ENCODE peak calls at places on chromosomes 3 and 15, in ten cellular contexts. C is tibial nerve, R is colonic mucosa, A is pancreas, T is AG10803, P is coronary artery, U is upper lobe of right lung, O is progenitor cell of endocrine pancreas, X is AG09319, V is adrenal gland. B is an unnamed sample.

GRCh38 chr3:67093315-67093714 is 95.2 kb downstream of the KBTBD8 start:
- DNase-seq in U (no peak), C (no peak), R (no peak), P (no peak), O (no peak), X (no peak), A (no peak), T (peak), V (no peak), B (no peak)

GRCh38 chr3:193830791-193831191 is 237.8 kb downstream of the OPA1 start:
- DNase-seq in C (no peak), O (no peak), R (no peak), U (no peak), T (no peak), P (no peak), X (no peak), A (no peak), V (no peak), B (no peak)

GRCh38 chr3:25288416-25288815 is 139.6 kb upstream of the RARB start:
- DNase-seq in C (no peak), A (no peak), V (no peak), O (no peak), U (no peak), P (no peak), R (no peak), T (no peak), X (no peak), B (no peak)

GRCh38 chr3:14479591-14479990 is 60.6 kb downstream of the GRIP2 start:
- DNase-seq in T (no peak), A (no peak), R (no peak), O (no peak), P (no peak), X (no peak), V (no peak), C (no peak), U (no peak), B (no peak)

GRCh38 chr3:47912006-47912504 is 104.2 kb downstream of the MAP4 start:
- DNase-seq in C (no peak), R (no peak), T (no peak), A (no peak), U (no peak), X (no peak), V (no peak), P (no peak), O (no peak), B (no peak)

GRCh38 chr15:65979316-65979715 is 110.0 kb downstream of the RAB11A start:
- DNase-seq in O (no peak), R (no peak), X (no peak), P (no peak), V (peak), U (no peak), A (no peak), T (no peak), C (no peak), B (no peak)

GRCh38 chr15:25792128-25792527 is 71.0 kb downstream of the ATP10A start:
- DNase-seq in R (peak), P (peak), X (no peak), V (no peak), T (no peak), O (no peak), U (peak), A (no peak), C (no peak), B (no peak)

GRCh38 chr3:167821248-167821805 is 85.8 kb downstream of the SERPINI1 start:
- DNase-seq in V (no peak), U (no peak), T (no peak), A (no peak), O (no peak), C (no peak), P (no peak), R (no peak), X (no peak), B (no peak)

GRCh38 chr15:58918239-58918638 is 15.2 kb downstream of the SLTM start:
- DNase-seq in C (no peak), V (no peak), X (no peak), A (no peak), U (no peak), R (no peak), T (no peak), O (no peak), P (no peak), B (peak)

GRCh38 chr3:70554170-70554569 is 241.7 kb upstream of the MDFIC2 start:
- DNase-seq in C (no peak), P (no peak), A (no peak), X (no peak), T (peak), V (no peak), O (no peak), U (no peak), R (no peak), B (no peak)

GRCh38 chr3:70561796-70562195 is 249.4 kb upstream of the MDFIC2 start:
- DNase-seq in A (no peak), C (no peak), O (no peak), T (no peak), X (no peak), V (no peak), R (no peak), P (no peak), U (no peak), B (no peak)

GRCh38 chr3:70550723-70551319 is 238.4 kb upstream of the MDFIC2 start:
- DNase-seq in T (peak), O (peak), U (peak), X (peak), V (peak), A (peak), P (no peak), C (peak), R (peak), B (peak)

GRCh38 chr3:70558955-70559354 is 246.5 kb upstream of the MDFIC2 start:
- DNase-seq in A (no peak), C (no peak), X (no peak), T (no peak), U (no peak), R (no peak), O (no peak), P (no peak), V (no peak), B (no peak)

DNA sequence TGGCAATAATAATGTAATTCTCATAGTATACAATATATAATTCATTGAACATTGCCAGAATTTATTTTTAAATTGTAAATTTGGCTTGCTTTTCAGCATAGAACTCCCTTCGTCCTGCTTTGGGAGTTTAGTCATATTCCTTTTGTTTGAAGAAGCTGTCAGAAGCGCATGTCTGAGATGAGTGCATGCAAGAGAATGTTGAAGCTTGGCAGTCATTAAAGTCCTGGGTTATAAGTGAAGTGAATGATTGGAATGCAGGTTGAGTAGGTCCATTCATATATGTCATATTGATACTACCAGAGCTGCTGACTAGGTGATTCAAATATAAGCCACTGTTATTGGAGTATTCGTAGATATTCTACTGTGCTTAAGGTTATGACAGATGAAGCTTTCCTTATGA is 243.6 kb upstream of the MDFIC2 start:
- DNase-seq in R (no peak), A (no peak), T (no peak), O (no peak), C (no peak), U (no peak), P (no peak), X (no peak), V (no peak), B (no peak)
- TF ChIP-seq CTCF in R (no peak), A (no peak), T (no peak), O (no peak), C (no peak), U (no peak), P (no peak), X (no peak), V (no peak), B (no peak)

GRCh38 chr3:98994128-98994762 is 92.8 kb upstream of the DCBLD2 start:
- DNase-seq in R (no peak), T (peak), V (no peak), P (no peak), X (peak), U (no peak), O (no peak), A (no peak), C (no peak), B (peak)
- TF ChIP-seq CTCF in R (peak), T (peak), V (peak), P (peak), X (peak), U (peak), O (peak), A (peak), C (peak), B (peak)

DNA sequence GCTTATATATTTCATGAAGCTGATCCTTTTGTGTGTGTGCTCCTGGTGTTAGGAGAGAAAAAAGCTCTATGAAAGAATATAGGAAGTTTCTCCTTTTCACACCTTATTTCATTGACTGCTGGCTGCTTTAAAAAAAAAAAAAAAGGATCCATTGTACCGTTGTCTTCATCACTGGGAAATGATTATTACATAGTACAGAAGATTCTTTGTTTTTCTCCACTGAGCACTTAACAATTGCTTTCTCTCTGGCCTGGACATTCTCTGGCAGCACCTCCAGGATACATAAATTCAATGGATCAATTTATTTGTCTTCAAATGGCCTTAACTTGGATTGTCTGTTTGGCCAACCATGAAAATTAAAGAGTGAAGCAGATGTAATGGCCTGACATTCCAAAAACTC is 37.2 kb downstream of the DPH3 start:
- DNase-seq in U (no peak), X (no peak), R (no peak), T (no peak), V (no peak), P (no peak), O (no peak), C (no peak), A (no peak), B (no peak)
- TF ChIP-seq CTCF in U (no peak), X (no peak), R (no peak), T (no peak), V (no peak), P (no peak), O (no peak), C (no peak), A (no peak), B (no peak)

GRCh38 chr15:39886418-39886817 is 33.6 kb downstream of the GPR176 start:
- DNase-seq in X (no peak), P (no peak), U (no peak), C (no peak), A (no peak), R (no peak), O (no peak), T (no peak), V (no peak), B (no peak)

GRCh38 chr15:39888243-39888642 is 31.8 kb downstream of the GPR176 start:
- DNase-seq in C (no peak), O (no peak), A (no peak), R (no peak), U (no peak), T (peak), P (no peak), V (no peak), X (no peak), B (no peak)

GRCh38 chr15:39888809-39889208 is 31.3 kb downstream of the GPR176 start:
- DNase-seq in C (no peak), O (no peak), A (no peak), T (no peak), V (no peak), U (no peak), X (no peak), R (no peak), P (no peak), B (no peak)

GRCh38 chr15:39887211-39887610 is 32.9 kb downstream of the GPR176 start:
- DNase-seq in U (no peak), O (no peak), A (no peak), C (no peak), P (no peak), V (no peak), R (no peak), X (no peak), T (no peak), B (no peak)

DNA sequence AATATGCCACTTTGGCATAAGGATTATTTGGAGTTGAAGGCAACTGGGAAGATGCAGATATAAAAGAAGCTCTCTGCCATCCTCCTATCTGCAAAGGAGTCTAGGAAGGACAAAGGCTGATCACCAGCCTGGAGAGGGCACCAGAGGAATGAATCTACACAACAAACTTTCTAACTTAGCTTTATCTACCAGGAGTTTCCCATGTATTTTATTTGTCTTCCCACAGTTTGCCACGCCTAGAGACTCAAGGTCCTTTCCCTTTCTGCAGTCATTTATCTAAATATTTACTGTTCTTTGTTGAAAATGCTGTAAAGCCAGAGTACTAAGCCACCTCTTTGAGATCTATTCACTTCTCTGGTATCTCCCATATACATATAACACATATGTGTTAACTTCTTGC is 32.2 kb downstream of the GPR176 start:
- DNase-seq in O (no peak), U (no peak), X (peak), A (peak), R (peak), V (peak), P (no peak), T (peak), C (no peak), B (peak)
- TF ChIP-seq CTCF in O (no peak), U (peak), X (peak), A (no peak), R (no peak), V (peak), P (no peak), T (peak), C (no peak), B (peak)